ENCODE peak calls at places on chromosomes 7 and 10, in four cellular contexts. One of them, this sample, is unnamed.

GRCh38 chr10:1747590-1748157 is 10.3 kb upstream of the ADARB2 start:
- DNase-seq in nephron progenitor cell: no peak
- DNase-seq in AG04450: no peak
- DNase-seq in IMR-90: no peak
- DNase-seq in this sample: no peak

GRCh38 chr10:84248794-84249193 is 3.9 kb downstream of the RGR start:
- DNase-seq in nephron progenitor cell: no peak
- DNase-seq in AG04450: no peak
- DNase-seq in IMR-90: no peak
- DNase-seq in this sample: no peak

GRCh38 chr10:59234814-59235429 is 58.5 kb downstream of the PHYHIPL start:
- DNase-seq in nephron progenitor cell: peak; percentile 9
- DNase-seq in AG04450: peak; percentile 15
- DNase-seq in IMR-90: peak; percentile 58
- DNase-seq in this sample: no peak

GRCh38 chr7:93578762-93579161 is 4.2 kb upstream of the CALCR start:
- DNase-seq in nephron progenitor cell: no peak
- DNase-seq in AG04450: no peak
- DNase-seq in IMR-90: no peak
- DNase-seq in this sample: no peak

GRCh38 chr10:21161647-21162046 is 264.5 kb upstream of the NEBL start:
- DNase-seq in nephron progenitor cell: no peak
- DNase-seq in AG04450: no peak
- DNase-seq in IMR-90: no peak
- DNase-seq in this sample: no peak

GRCh38 chr7:31043035-31043434 is 9.1 kb upstream of the ADCYAP1R1 start:
- DNase-seq in nephron progenitor cell: peak; percentile 30
- DNase-seq in AG04450: no peak
- DNase-seq in IMR-90: no peak
- DNase-seq in this sample: no peak

GRCh38 chr10:104589871-104590270 is 51.2 kb upstream of the SORCS3 start:
- DNase-seq in nephron progenitor cell: no peak
- DNase-seq in AG04450: peak; percentile 23
- DNase-seq in IMR-90: peak; percentile 24
- DNase-seq in this sample: peak; percentile 57

GRCh38 chr10:9294865-9295264 is 1240.4 kb downstream of the GATA3 start:
- DNase-seq in nephron progenitor cell: no peak
- DNase-seq in AG04450: no peak
- DNase-seq in IMR-90: no peak
- DNase-seq in this sample: no peak

GRCh38 chr10:3482200-3482993 is 302.6 kb downstream of the KLF6 start:
- DNase-seq in nephron progenitor cell: peak; percentile 43
- DNase-seq in AG04450: peak; percentile 70
- DNase-seq in IMR-90: peak; percentile 95
- DNase-seq in this sample: peak; percentile 96

GRCh38 chr10:120776442-120776841 is 74.7 kb upstream of the WDR11 start:
- DNase-seq in nephron progenitor cell: no peak
- DNase-seq in AG04450: no peak
- DNase-seq in IMR-90: no peak
- DNase-seq in this sample: no peak

GRCh38 chr7:71477441-71477840 is 345.5 kb downstream of the GALNT17 start:
- DNase-seq in nephron progenitor cell: no peak
- DNase-seq in AG04450: no peak
- DNase-seq in IMR-90: no peak
- DNase-seq in this sample: no peak

GRCh38 chr7:137801003-137801402 is 45.8 kb downstream of the DGKI start:
- DNase-seq in nephron progenitor cell: no peak
- DNase-seq in AG04450: no peak
- DNase-seq in IMR-90: peak; percentile 68
- DNase-seq in this sample: peak; percentile 37

GRCh38 chr7:46133076-46133475 is 212.0 kb upstream of the IGFBP3 start:
- DNase-seq in nephron progenitor cell: no peak
- DNase-seq in AG04450: no peak
- DNase-seq in IMR-90: no peak
- DNase-seq in this sample: no peak

GRCh38 chr7:71229699-71230098 is 97.8 kb downstream of the GALNT17 start:
- DNase-seq in nephron progenitor cell: no peak
- DNase-seq in AG04450: no peak
- DNase-seq in IMR-90: no peak
- DNase-seq in this sample: no peak

GRCh38 chr7:102318482-102318971 is 31.9 kb downstream of the SH2B2 start:
- DNase-seq in nephron progenitor cell: no peak
- DNase-seq in AG04450: no peak
- DNase-seq in IMR-90: peak; percentile 46
- DNase-seq in this sample: peak; percentile 61

GRCh38 chr10:22765660-22766547 is 51.5 kb upstream of the PIP4K2A start:
- DNase-seq in nephron progenitor cell: no peak
- DNase-seq in AG04450: no peak
- DNase-seq in IMR-90: no peak
- DNase-seq in this sample: no peak

DNA sequence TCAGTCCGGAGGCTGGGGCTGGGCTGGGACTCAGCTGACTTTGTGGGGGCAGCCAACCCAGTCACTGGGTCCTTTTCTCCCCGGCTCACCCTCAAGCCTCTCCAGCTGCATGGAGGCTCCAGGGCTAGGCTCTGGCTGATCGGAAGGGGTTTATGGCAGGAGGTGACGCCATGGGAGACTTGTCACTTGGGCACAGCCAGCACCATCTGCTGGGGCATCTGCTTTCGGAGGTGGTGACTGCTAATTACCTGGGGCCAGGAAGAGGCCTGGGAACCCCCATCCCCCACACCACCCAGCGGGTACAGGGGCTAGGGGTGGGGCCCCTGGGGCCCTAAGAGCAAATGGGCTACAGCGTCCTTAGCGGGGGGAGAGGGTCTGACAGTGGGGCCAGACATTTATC is 1.5 kb upstream of the LFNG start:
- DNase-seq in nephron progenitor cell: no peak
- DNase-seq in AG04450: no peak
- DNase-seq in IMR-90: no peak
- DNase-seq in this sample: no peak
- TF ChIP-seq CTCF in nephron progenitor cell: no peak
- TF ChIP-seq CTCF in AG04450: no peak
- TF ChIP-seq CTCF in IMR-90: no peak
- TF ChIP-seq CTCF in this sample: no peak

GRCh38 chr7:121334376-121334775 is 5.6 kb downstream of the WNT16 start:
- DNase-seq in nephron progenitor cell: no peak
- DNase-seq in AG04450: no peak
- DNase-seq in IMR-90: no peak
- DNase-seq in this sample: no peak

GRCh38 chr7:121339082-121339481 is 10.3 kb downstream of the WNT16 start:
- DNase-seq in nephron progenitor cell: no peak
- DNase-seq in AG04450: no peak
- DNase-seq in IMR-90: no peak
- DNase-seq in this sample: no peak

GRCh38 chr7:121334875-121335648 is 6.3 kb downstream of the WNT16 start:
- DNase-seq in nephron progenitor cell: no peak
- DNase-seq in AG04450: peak; percentile 10
- DNase-seq in IMR-90: peak; percentile 50
- DNase-seq in this sample: no peak

GRCh38 chr7:121336579-121336978 is 7.8 kb downstream of the WNT16 start:
- DNase-seq in nephron progenitor cell: no peak
- DNase-seq in AG04450: no peak
- DNase-seq in IMR-90: peak; percentile 31
- DNase-seq in this sample: no peak

GRCh38 chr7:121337398-121337797 is 8.6 kb downstream of the WNT16 start:
- DNase-seq in nephron progenitor cell: no peak
- DNase-seq in AG04450: no peak
- DNase-seq in IMR-90: no peak
- DNase-seq in this sample: no peak
- TF ChIP-seq CTCF in nephron progenitor cell: no peak
- TF ChIP-seq CTCF in AG04450: no peak
- TF ChIP-seq CTCF in IMR-90: peak; percentile 46
- TF ChIP-seq CTCF in this sample: no peak

GRCh38 chr10:14558025-14558424 is 216.7 kb downstream of the FAM107B start:
- DNase-seq in nephron progenitor cell: no peak
- DNase-seq in AG04450: no peak
- DNase-seq in IMR-90: no peak
- DNase-seq in this sample: no peak

GRCh38 chr10:14560794-14561765 is 213.6 kb downstream of the FAM107B start:
- DNase-seq in nephron progenitor cell: no peak
- DNase-seq in AG04450: no peak
- DNase-seq in IMR-90: no peak
- DNase-seq in this sample: no peak

GRCh38 chr10:14562197-14562596 is 212.5 kb downstream of the FAM107B start:
- DNase-seq in nephron progenitor cell: no peak
- DNase-seq in AG04450: no peak
- DNase-seq in IMR-90: no peak
- DNase-seq in this sample: no peak

GRCh38 chr10:14562615-14563214 is 212.0 kb downstream of the FAM107B start:
- DNase-seq in nephron progenitor cell: no peak
- DNase-seq in AG04450: no peak
- DNase-seq in IMR-90: no peak
- DNase-seq in this sample: no peak

DNA sequence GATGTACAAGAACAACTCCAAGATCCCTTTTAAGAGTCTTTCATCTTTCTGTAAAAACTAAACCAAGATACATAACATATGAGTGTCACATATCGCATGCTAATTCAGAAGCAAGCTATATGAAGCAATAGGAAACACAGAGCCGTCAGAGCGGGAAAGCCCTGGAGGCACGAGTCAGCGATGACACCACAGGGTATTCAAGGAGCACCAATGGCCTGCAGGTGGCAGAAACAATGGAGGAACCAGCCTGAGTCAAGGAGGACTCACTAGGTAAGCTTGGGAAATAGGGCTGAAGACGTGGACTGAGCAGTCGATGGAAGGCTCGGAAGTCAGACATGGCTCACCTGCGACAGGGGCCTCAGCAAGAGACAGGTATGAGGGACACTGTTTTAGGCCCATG is 214.4 kb downstream of the FAM107B start:
- DNase-seq in nephron progenitor cell: no peak
- DNase-seq in AG04450: no peak
- DNase-seq in IMR-90: peak; percentile 85
- DNase-seq in this sample: no peak
- TF ChIP-seq CTCF in nephron progenitor cell: no peak
- TF ChIP-seq CTCF in AG04450: no peak
- TF ChIP-seq CTCF in IMR-90: no peak
- TF ChIP-seq CTCF in this sample: peak; percentile 5

GRCh38 chr10:103545366-103545765 is 51.9 kb downstream of the NEURL1 start:
- DNase-seq in nephron progenitor cell: no peak
- DNase-seq in AG04450: no peak
- DNase-seq in IMR-90: no peak
- DNase-seq in this sample: no peak

GRCh38 chr10:103543617-103544525 is 50.4 kb downstream of the NEURL1 start:
- DNase-seq in nephron progenitor cell: no peak
- DNase-seq in AG04450: no peak
- DNase-seq in IMR-90: no peak
- DNase-seq in this sample: no peak

GRCh38 chr10:103544657-103545310 is 51.3 kb downstream of the NEURL1 start:
- DNase-seq in nephron progenitor cell: no peak
- DNase-seq in AG04450: no peak
- DNase-seq in IMR-90: no peak
- DNase-seq in this sample: no peak

GRCh38 chr10:103540722-103541121 is 47.2 kb downstream of the NEURL1 start:
- DNase-seq in nephron progenitor cell: no peak
- DNase-seq in AG04450: no peak
- DNase-seq in IMR-90: peak; percentile 13
- DNase-seq in this sample: no peak

DNA sequence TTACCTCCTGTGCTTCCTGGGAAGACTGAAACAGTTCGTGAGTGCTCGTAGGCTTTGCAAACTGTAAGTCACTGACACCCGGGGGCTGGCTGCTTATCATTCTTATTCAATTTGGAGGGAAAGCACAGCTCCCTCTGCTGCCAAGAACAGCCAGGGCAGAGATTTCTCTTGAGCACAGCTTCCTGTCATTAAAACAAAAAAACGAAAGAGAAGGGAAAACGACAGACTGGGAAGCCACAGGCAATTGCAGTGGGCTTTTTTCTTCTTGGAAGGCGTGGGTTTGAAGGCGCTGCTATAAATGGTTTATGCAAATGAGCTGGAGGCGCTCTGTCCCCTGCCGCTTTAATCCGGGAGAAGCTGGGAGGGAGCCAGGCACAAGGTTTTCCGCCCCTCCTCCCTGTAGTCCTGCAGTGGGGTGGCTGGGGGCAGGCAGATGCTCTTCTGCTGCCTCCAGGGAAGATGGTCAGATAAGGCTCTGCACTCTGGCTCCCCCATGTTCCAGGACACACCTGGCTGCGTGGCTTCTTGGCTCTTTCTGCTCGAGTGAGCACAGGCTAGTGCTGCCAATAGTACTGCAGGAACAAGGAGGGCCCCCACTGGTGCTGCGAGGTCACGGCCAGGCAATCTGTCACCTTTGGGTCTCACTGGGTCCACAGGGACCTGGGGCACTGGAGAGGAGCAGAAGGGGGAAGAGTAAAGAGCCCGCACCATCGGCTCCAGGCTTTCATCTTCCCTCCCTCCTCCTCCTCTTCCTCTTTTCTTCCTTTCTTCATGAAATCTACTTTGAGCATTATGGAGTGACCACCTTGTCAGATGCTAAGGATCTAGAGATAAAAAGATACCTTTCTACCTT is 49.5 kb downstream of the NEURL1 start:
- DNase-seq in nephron progenitor cell: peak; percentile 42
- DNase-seq in AG04450: no peak
- DNase-seq in IMR-90: peak; percentile 49
- DNase-seq in this sample: no peak
- TF ChIP-seq CTCF in nephron progenitor cell: peak; percentile 27
- TF ChIP-seq CTCF in AG04450: peak; percentile 67
- TF ChIP-seq CTCF in IMR-90: peak; percentile 49
- TF ChIP-seq CTCF in this sample: peak; percentile 67

DNA sequence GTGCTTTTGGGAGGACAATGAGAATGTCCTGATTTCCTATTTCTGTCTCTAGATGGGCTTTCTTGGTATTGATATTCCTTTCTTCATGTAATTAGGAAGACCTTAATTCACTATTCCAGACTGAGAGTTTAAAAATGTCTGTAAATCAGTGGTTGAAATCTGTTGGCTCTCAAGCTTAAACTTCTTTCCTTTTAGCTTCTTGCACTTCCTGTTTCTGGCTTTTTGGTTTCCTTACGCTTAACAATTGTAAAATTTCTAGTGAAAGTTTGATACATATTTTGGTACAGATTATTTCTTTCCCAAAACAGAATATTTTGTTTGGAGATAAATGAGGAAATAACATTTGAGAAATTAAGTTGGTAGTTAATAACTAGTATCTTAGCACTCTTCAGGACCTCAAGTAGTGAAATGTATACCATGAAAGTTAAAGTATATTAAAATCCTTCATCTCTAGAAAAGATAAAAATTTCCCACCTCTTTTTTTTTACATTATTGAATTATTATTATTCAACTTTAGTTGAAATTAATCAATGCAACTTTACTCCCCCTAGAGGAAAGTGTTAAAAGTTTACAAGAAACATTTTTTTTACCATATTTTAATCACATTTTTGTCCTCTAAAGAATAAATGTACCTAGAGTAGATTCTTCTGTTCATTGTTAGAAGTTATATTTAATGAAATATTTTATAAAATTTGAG is 137.2 kb downstream of the PHTF2 start:
- DNase-seq in nephron progenitor cell: no peak
- DNase-seq in AG04450: no peak
- DNase-seq in IMR-90: no peak
- DNase-seq in this sample: no peak
- TF ChIP-seq CTCF in nephron progenitor cell: peak; percentile 27
- TF ChIP-seq CTCF in AG04450: peak; percentile 31
- TF ChIP-seq CTCF in IMR-90: peak; percentile 49
- TF ChIP-seq CTCF in this sample: no peak

GRCh38 chr7:44375236-44375699 is 49.9 kb upstream of the CAMK2B start:
- DNase-seq in nephron progenitor cell: peak; percentile 19
- DNase-seq in AG04450: no peak
- DNase-seq in IMR-90: no peak
- DNase-seq in this sample: no peak
- TF ChIP-seq CTCF in nephron progenitor cell: no peak
- TF ChIP-seq CTCF in AG04450: no peak
- TF ChIP-seq CTCF in IMR-90: no peak
- TF ChIP-seq CTCF in this sample: peak; percentile 46

GRCh38 chr7:231030-231857 is 38.9 kb downstream of the FAM20C start:
- DNase-seq in nephron progenitor cell: no peak
- DNase-seq in AG04450: no peak
- DNase-seq in IMR-90: no peak
- DNase-seq in this sample: no peak
- TF ChIP-seq CTCF in nephron progenitor cell: no peak
- TF ChIP-seq CTCF in AG04450: peak; percentile 34
- TF ChIP-seq CTCF in IMR-90: peak; percentile 15
- TF ChIP-seq CTCF in this sample: peak; percentile 35